ENCODE peak calls at places on chromosomes 16 and 17, in four cellular contexts. N is testis, G is IMR-90, Y is A549. E is an unnamed sample. For H3K4me1, the result is how much of the 10 kb centered on the place peaks cover.

GRCh38 chr16:30725465-30725792 is 22.8 kb upstream of the PHKG2 start:
- DNase-seq in N (no peak), G (no peak), Y (no peak), E (no peak)

GRCh38 chr16:62036101-62036806 is at the start of gene CDH8:
- DNase-seq in N (peak), G (no peak), Y (no peak), E (no peak)

GRCh38 chr16:70788668-70789161 is 12.2 kb downstream of the VAC14 start:
- DNase-seq in N (peak), G (peak), Y (no peak), E (no peak)

GRCh38 chr16:27753563-27753962 is 203.6 kb downstream of the KATNIP start:
- DNase-seq in N (no peak), G (no peak), Y (no peak), E (no peak)

GRCh38 chr16:52570495-52571091 is 23.6 kb upstream of the TOX3 start:
- DNase-seq in N (no peak), G (no peak), Y (no peak), E (no peak)

GRCh38 chr17:72394531-72394930 is 273.7 kb downstream of the SOX9 start:
- DNase-seq in N (no peak), G (no peak), Y (no peak), E (no peak)

GRCh38 chr17:71548540-71549190 is 572.2 kb upstream of the SOX9 start:
- DNase-seq in N (no peak), G (peak), Y (no peak), E (no peak)

GRCh38 chr16:48323783-48324775 is 61.1 kb downstream of the SIAH1 start:
- DNase-seq in N (no peak), G (peak), Y (no peak), E (no peak)

GRCh38 chr17:981292-981658 is 1.7 kb upstream of the NXN start:
- DNase-seq in N (no peak), G (no peak), Y (no peak), E (no peak)
- TF ChIP-seq CTCF in N (no peak), G (no peak), Y (no peak), E (no peak)

DNA sequence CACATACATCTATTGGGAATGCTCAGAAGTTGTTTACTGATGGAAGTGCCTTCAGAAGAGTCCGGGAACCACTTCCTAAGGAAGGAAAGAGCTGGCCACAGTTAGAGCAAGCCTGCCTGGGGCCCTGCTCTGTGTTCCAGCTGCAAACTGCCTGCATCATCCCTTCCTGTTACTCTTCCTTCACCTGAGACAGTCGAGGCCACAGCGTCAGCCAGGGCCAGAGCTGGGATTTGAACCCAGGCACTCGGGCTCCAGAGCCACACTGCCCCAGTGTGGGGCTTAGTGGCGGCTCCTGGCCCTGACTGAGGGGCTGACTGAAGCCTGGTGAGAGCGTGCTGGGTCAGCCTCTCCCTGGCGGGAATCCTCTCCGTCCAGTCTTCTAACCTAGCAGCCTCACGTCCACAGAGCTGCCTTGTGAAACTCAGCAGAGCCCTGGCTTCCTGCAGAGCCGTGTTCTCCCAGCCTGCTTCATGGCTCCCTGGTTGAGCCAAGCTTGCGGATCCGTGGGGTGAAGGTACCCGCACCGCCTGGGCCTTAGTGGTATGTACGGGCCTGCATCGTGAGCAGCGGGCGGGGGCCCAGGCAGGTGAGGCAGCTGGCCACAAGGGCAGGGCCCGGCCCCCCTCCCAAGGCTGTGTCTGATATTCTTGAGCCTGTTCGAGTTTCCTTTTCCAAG is 4.6 kb upstream of the C17orf99 start:
- DNase-seq in N (no peak), G (no peak), Y (no peak), E (no peak)
- H3K4me1 ChIP-seq in N (under half), G (under half), Y (under half), E (under half)

GRCh38 chr16:28967156-28967555 is 7.4 kb upstream of the SPNS1 start:
- DNase-seq in N (no peak), G (no peak), Y (no peak), E (no peak)
- TF ChIP-seq POLR2A in N (no peak), G (no peak), Y (no peak), E (no peak)

DNA sequence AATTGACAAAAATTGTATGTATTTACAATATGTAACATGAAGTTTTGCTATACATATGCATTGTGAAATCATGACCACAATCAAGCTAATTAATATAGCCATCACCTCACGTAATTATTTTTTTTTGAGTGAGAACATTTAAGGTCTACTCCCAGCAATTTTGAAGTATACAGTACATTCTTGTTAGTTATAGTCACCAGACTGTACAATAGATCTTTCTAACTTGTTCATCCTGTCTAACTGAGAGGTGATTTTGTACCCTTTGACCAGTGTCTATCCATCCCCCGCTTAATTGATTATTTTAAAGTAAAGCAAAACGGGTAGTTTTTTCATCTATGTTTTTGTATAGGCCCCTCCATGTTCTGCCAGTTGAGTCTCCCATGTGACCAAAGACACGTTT is 30.3 kb downstream of the NTN1 start:
- DNase-seq in N (no peak), G (no peak), Y (no peak), E (no peak)
- TF ChIP-seq CTCF in N (no peak), G (no peak), Y (no peak), E (no peak)

GRCh38 chr17:76445697-76446448 is 7.1 kb downstream of the UBE2O start:
- DNase-seq in N (no peak), G (no peak), Y (no peak), E (no peak)

GRCh38 chr17:76446449-76447231 is 6.3 kb downstream of the UBE2O start:
- DNase-seq in N (no peak), G (peak), Y (peak), E (no peak)

GRCh38 chr17:76442341-76443338 is 10.3 kb downstream of the UBE2O start:
- DNase-seq in N (no peak), G (peak), Y (no peak), E (no peak)

GRCh38 chr17:76441681-76442340 is 11.1 kb downstream of the UBE2O start:
- DNase-seq in N (no peak), G (no peak), Y (no peak), E (no peak)

DNA sequence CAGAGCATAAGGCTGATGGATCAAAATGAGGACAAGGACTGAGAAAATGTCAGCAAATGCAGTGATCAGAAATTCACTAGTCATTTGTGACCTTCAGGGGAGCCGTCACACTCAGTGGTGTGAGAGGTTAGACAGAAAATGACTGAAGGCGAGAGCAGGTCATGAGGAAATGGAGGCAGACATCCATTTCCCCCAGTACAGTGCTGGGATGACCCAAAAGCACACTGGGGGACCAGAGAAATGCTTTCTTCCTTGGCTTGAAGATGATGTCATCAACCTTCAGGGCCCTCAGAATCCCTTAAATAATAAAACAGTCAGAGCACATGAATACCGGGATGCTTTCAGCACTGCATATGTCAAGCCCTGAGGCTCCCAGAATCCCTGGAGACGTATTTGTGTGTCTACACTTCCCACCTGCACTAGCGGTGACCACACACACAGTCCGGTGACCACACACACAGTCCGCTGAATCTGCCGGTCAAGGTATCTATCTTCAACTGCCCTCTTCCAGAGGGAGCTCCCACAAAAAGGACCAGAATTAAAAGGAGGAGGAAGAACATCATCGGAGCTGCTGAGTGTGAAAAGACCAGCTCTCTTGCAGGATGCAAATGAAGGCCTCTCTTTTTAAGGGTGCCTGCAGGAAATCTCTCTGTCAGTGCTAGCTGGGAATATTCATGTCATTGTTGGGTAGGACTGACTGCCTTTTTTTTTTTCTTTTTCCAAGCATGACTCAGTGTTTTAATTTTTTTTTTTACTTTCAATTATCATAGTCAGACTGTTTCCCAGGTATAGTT is 8.2 kb downstream of the UBE2O start:
- DNase-seq in N (no peak), G (peak), Y (no peak), E (no peak)
- H3K4me1 ChIP-seq in N (under half), G (under half), Y (half or more), E (under half)

GRCh38 chr17:82256242-82256894 is 17.1 kb downstream of the CSNK1D start:
- DNase-seq in N (no peak), G (no peak), Y (no peak), E (no peak)
- TF ChIP-seq POLR2A in N (no peak), G (peak), Y (no peak), E (no peak)

GRCh38 chr17:80166446-80166845 is 3.4 kb upstream of the CARD14 start:
- DNase-seq in N (no peak), G (no peak), Y (no peak), E (no peak)

GRCh38 chr17:80168371-80168770 is 1.5 kb upstream of the CARD14 start:
- DNase-seq in N (peak), G (no peak), Y (no peak), E (no peak)

GRCh38 chr17:80163315-80163714 is 6.5 kb upstream of the CARD14 start:
- DNase-seq in N (no peak), G (no peak), Y (no peak), E (no peak)

GRCh38 chr17:80160536-80160935 is 9.3 kb upstream of the CARD14 start:
- DNase-seq in N (no peak), G (no peak), Y (no peak), E (no peak)

GRCh38 chr17:80164185-80164584 is 5.6 kb upstream of the CARD14 start:
- DNase-seq in N (no peak), G (no peak), Y (no peak), E (no peak)
- TF ChIP-seq CTCF in N (no peak), G (no peak), Y (no peak), E (no peak)

DNA sequence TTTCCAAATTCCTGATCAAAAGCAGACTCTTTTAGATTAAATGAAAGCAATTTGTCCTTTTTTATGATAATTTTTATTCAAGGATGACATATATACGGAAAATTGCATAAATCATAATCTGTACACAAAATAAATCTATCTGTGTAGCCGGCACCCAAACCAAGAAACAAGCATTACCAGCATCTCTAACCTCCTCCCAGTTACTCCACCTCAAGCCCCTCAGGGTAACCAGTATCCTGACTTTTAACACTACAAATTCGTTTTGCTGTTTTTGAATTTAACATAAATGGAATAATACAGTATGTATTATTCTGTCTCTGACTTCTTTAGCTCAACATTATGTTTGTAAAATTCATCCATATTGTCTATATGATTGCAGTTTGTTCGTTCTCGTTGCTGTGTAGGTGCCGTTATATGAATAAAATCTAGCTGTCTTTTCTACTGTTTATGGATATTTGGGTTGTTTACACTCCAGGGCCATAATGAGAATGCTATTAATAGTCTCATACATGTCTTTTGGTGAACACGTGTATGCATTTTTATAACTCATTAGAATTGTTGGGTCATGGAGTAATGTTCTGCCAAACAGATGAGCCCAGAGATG is 1.0 kb downstream of the TEKT1 start:
- DNase-seq in N (no peak), G (no peak), Y (no peak), E (no peak)
- H3K4me1 ChIP-seq in N (under half), G (under half), Y (under half), E (under half)